ENCODE peak calls at places on chromosome 10, in eight cellular contexts. One of them, this sample, is unnamed.

GRCh38 chr10:97390096-97390495 is 11.0 kb downstream of the RRP12 start:
- DNase-seq in adipocyte: no peak
- DNase-seq in fibroblast of the aortic adventitia: no peak
- DNase-seq in NCI-H2081: no peak
- DNase-seq in GM10248: no peak
- DNase-seq in RWPE1: no peak
- DNase-seq in GF-D8: no peak
- DNase-seq in NCI-H1092 treated with DMSO at 0.1 percent for 48 hours: no peak
- DNase-seq in this sample: no peak

GRCh38 chr10:14604181-14605142 is 170.2 kb downstream of the FAM107B start:
- DNase-seq in NCI-H1092 treated with DMSO at 0.1 percent for 48 hours: peak
- DNase-seq in GF-D8: peak
- DNase-seq in RWPE1: peak
- DNase-seq in fibroblast of the aortic adventitia: peak
- DNase-seq in adipocyte: peak
- DNase-seq in GM10248: peak
- DNase-seq in NCI-H2081: peak
- DNase-seq in this sample: no peak

GRCh38 chr10:6490594-6490993 is 89.5 kb downstream of the PRKCQ start:
- DNase-seq in GF-D8: no peak
- DNase-seq in adipocyte: no peak
- DNase-seq in fibroblast of the aortic adventitia: no peak
- DNase-seq in GM10248: no peak
- DNase-seq in NCI-H1092 treated with DMSO at 0.1 percent for 48 hours: no peak
- DNase-seq in NCI-H2081: no peak
- DNase-seq in RWPE1: no peak
- DNase-seq in this sample: no peak

GRCh38 chr10:113294868-113295267 is 258.0 kb upstream of the HABP2 start:
- DNase-seq in GM10248: no peak
- DNase-seq in NCI-H2081: no peak
- DNase-seq in NCI-H1092 treated with DMSO at 0.1 percent for 48 hours: no peak
- DNase-seq in adipocyte: no peak
- DNase-seq in fibroblast of the aortic adventitia: no peak
- DNase-seq in RWPE1: no peak
- DNase-seq in GF-D8: no peak
- DNase-seq in this sample: no peak

GRCh38 chr10:121519901-121520500 is 78.2 kb downstream of the FGFR2 start:
- DNase-seq in NCI-H1092 treated with DMSO at 0.1 percent for 48 hours: no peak
- DNase-seq in GM10248: no peak
- DNase-seq in adipocyte: no peak
- DNase-seq in RWPE1: no peak
- DNase-seq in GF-D8: no peak
- DNase-seq in NCI-H2081: no peak
- DNase-seq in fibroblast of the aortic adventitia: no peak
- DNase-seq in this sample: no peak

GRCh38 chr10:22666287-22667092 is 47.9 kb downstream of the PIP4K2A start:
- DNase-seq in NCI-H2081: no peak
- DNase-seq in GF-D8: peak
- DNase-seq in fibroblast of the aortic adventitia: peak
- DNase-seq in NCI-H1092 treated with DMSO at 0.1 percent for 48 hours: no peak
- DNase-seq in GM10248: peak
- DNase-seq in adipocyte: no peak
- DNase-seq in RWPE1: no peak
- DNase-seq in this sample: no peak

GRCh38 chr10:103416436-103417147 is 20.2 kb downstream of the PDCD11 start:
- DNase-seq in NCI-H2081: peak
- DNase-seq in GF-D8: peak
- DNase-seq in NCI-H1092 treated with DMSO at 0.1 percent for 48 hours: peak
- DNase-seq in adipocyte: peak
- DNase-seq in GM10248: peak
- DNase-seq in fibroblast of the aortic adventitia: peak
- DNase-seq in RWPE1: peak
- DNase-seq in this sample: no peak

GRCh38 chr10:44962870-44963738 is 3.5 kb downstream of the RASSF4 start:
- DNase-seq in NCI-H1092 treated with DMSO at 0.1 percent for 48 hours: no peak
- DNase-seq in fibroblast of the aortic adventitia: no peak
- DNase-seq in GF-D8: peak
- DNase-seq in NCI-H2081: no peak
- DNase-seq in GM10248: no peak
- DNase-seq in RWPE1: no peak
- DNase-seq in adipocyte: no peak
- DNase-seq in this sample: no peak

GRCh38 chr10:102633282-102633681 is 11.0 kb upstream of the TRIM8 start:
- DNase-seq in NCI-H1092 treated with DMSO at 0.1 percent for 48 hours: no peak
- DNase-seq in NCI-H2081: no peak
- DNase-seq in RWPE1: no peak
- DNase-seq in adipocyte: peak
- DNase-seq in GF-D8: peak
- DNase-seq in GM10248: no peak
- DNase-seq in fibroblast of the aortic adventitia: peak
- DNase-seq in this sample: no peak

GRCh38 chr10:36888925-36889573 is 236.3 kb upstream of the ANKRD30A start:
- DNase-seq in GM10248: peak
- DNase-seq in NCI-H2081: peak
- DNase-seq in NCI-H1092 treated with DMSO at 0.1 percent for 48 hours: peak
- DNase-seq in adipocyte: peak
- DNase-seq in GF-D8: no peak
- DNase-seq in fibroblast of the aortic adventitia: no peak
- DNase-seq in RWPE1: peak
- DNase-seq in this sample: no peak

GRCh38 chr10:50615654-50616053 is 8.1 kb downstream of the SGMS1 start:
- DNase-seq in NCI-H2081: no peak
- DNase-seq in adipocyte: no peak
- DNase-seq in fibroblast of the aortic adventitia: no peak
- DNase-seq in GM10248: no peak
- DNase-seq in RWPE1: no peak
- DNase-seq in GF-D8: no peak
- DNase-seq in NCI-H1092 treated with DMSO at 0.1 percent for 48 hours: no peak
- DNase-seq in this sample: no peak

GRCh38 chr10:11145498-11145855 is 127.8 kb downstream of the CELF2 start:
- DNase-seq in RWPE1: no peak
- DNase-seq in fibroblast of the aortic adventitia: peak
- DNase-seq in GF-D8: peak
- DNase-seq in adipocyte: no peak
- DNase-seq in NCI-H2081: no peak
- DNase-seq in NCI-H1092 treated with DMSO at 0.1 percent for 48 hours: no peak
- DNase-seq in GM10248: peak
- DNase-seq in this sample: no peak

GRCh38 chr10:23359692-23360380 is 15.2 kb upstream of the C10orf67 start:
- DNase-seq in GF-D8: no peak
- DNase-seq in RWPE1: no peak
- DNase-seq in NCI-H1092 treated with DMSO at 0.1 percent for 48 hours: no peak
- DNase-seq in GM10248: no peak
- DNase-seq in NCI-H2081: no peak
- DNase-seq in adipocyte: no peak
- DNase-seq in fibroblast of the aortic adventitia: no peak
- DNase-seq in this sample: peak

GRCh38 chr10:33537066-33537465 is 202.6 kb upstream of the NRP1 start:
- DNase-seq in GM10248: no peak
- DNase-seq in fibroblast of the aortic adventitia: no peak
- DNase-seq in GF-D8: no peak
- DNase-seq in adipocyte: peak
- DNase-seq in RWPE1: no peak
- DNase-seq in NCI-H2081: no peak
- DNase-seq in NCI-H1092 treated with DMSO at 0.1 percent for 48 hours: no peak
- DNase-seq in this sample: no peak

GRCh38 chr10:517872-518475 is 171.5 kb downstream of the DIP2C start:
- DNase-seq in fibroblast of the aortic adventitia: no peak
- DNase-seq in RWPE1: no peak
- DNase-seq in adipocyte: no peak
- DNase-seq in GF-D8: no peak
- DNase-seq in GM10248: no peak
- DNase-seq in NCI-H2081: no peak
- DNase-seq in NCI-H1092 treated with DMSO at 0.1 percent for 48 hours: no peak
- DNase-seq in this sample: no peak

GRCh38 chr10:3537518-3537917 is 247.5 kb downstream of the KLF6 start:
- DNase-seq in adipocyte: no peak
- DNase-seq in NCI-H1092 treated with DMSO at 0.1 percent for 48 hours: peak
- DNase-seq in fibroblast of the aortic adventitia: no peak
- DNase-seq in GM10248: no peak
- DNase-seq in RWPE1: no peak
- DNase-seq in GF-D8: no peak
- DNase-seq in NCI-H2081: peak
- DNase-seq in this sample: no peak

GRCh38 chr10:103443475-103444185 is 8.5 kb downstream of the CALHM2 start:
- DNase-seq in NCI-H1092 treated with DMSO at 0.1 percent for 48 hours: no peak
- DNase-seq in RWPE1: no peak
- DNase-seq in GF-D8: no peak
- DNase-seq in fibroblast of the aortic adventitia: no peak
- DNase-seq in adipocyte: no peak
- DNase-seq in GM10248: no peak
- DNase-seq in NCI-H2081: no peak
- DNase-seq in this sample: no peak

GRCh38 chr10:95655571-95656290 is 780 bp downstream of the ALDH18A1 start:
- DNase-seq in adipocyte: peak
- DNase-seq in RWPE1: peak
- DNase-seq in NCI-H1092 treated with DMSO at 0.1 percent for 48 hours: no peak
- DNase-seq in GF-D8: no peak
- DNase-seq in NCI-H2081: no peak
- DNase-seq in GM10248: peak
- DNase-seq in fibroblast of the aortic adventitia: peak
- DNase-seq in this sample: no peak

GRCh38 chr10:62019013-62019684 is 117.7 kb downstream of the ARID5B start:
- DNase-seq in adipocyte: no peak
- DNase-seq in GM10248: no peak
- DNase-seq in NCI-H2081: peak
- DNase-seq in RWPE1: peak
- DNase-seq in fibroblast of the aortic adventitia: peak
- DNase-seq in GF-D8: no peak
- DNase-seq in NCI-H1092 treated with DMSO at 0.1 percent for 48 hours: no peak
- DNase-seq in this sample: peak

GRCh38 chr10:132503581-132504421 is 33.8 kb upstream of the INPP5A start:
- DNase-seq in GM10248: no peak
- DNase-seq in NCI-H2081: no peak
- DNase-seq in RWPE1: no peak
- DNase-seq in fibroblast of the aortic adventitia: no peak
- DNase-seq in adipocyte: no peak
- DNase-seq in NCI-H1092 treated with DMSO at 0.1 percent for 48 hours: no peak
- DNase-seq in GF-D8: no peak
- DNase-seq in this sample: no peak

GRCh38 chr10:12638103-12638502 is 288.8 kb downstream of the CAMK1D start:
- DNase-seq in adipocyte: peak
- DNase-seq in NCI-H2081: peak
- DNase-seq in RWPE1: no peak
- DNase-seq in fibroblast of the aortic adventitia: peak
- DNase-seq in GF-D8: no peak
- DNase-seq in NCI-H1092 treated with DMSO at 0.1 percent for 48 hours: peak
- DNase-seq in GM10248: no peak
- DNase-seq in this sample: no peak

This sample was measured in epithelial cell of prostate.